ENCODE peak calls at places on chromosomes 1 and 21, in five cellular contexts. D, J, Y, T and F are unnamed samples.

GRCh38 chr1:111515291-111516007 is 12.0 kb upstream of the ADORA3 start:
- DNase-seq in D (no peak), J (peak; percentile 92), Y (peak; percentile 85), T (no peak), F (no peak)

GRCh38 chr1:20603473-20604464 is 14.9 kb downstream of the CDA start:
- DNase-seq in D (peak; percentile 68), J (no peak), Y (no peak), T (peak; percentile 82), F (peak; percentile 84)

GRCh38 chr1:181778630-181779285 is 282.8 kb downstream of the ZNF648 start:
- DNase-seq in D (no peak), J (no peak), Y (no peak), T (no peak), F (no peak)

GRCh38 chr1:202126426-202126825 is 3.7 kb downstream of the GPR37L1 start:
- DNase-seq in D (no peak), J (no peak), Y (no peak), T (no peak), F (no peak)

GRCh38 chr1:71882241-71883036 is 399.9 kb downstream of the NEGR1 start:
- DNase-seq in D (no peak), J (no peak), Y (no peak), T (no peak), F (no peak)

GRCh38 chr1:234408757-234409156 is 35.5 kb downstream of the COA6 start:
- DNase-seq in D (no peak), J (no peak), Y (no peak), T (no peak), F (no peak)

GRCh38 chr1:66380452-66381212 is 153.3 kb upstream of the SGIP1 start:
- DNase-seq in D (no peak), J (peak; percentile 44), Y (peak; percentile 66), T (no peak), F (no peak)

GRCh38 chr1:110160701-110161100 is 10.4 kb downstream of the SLC6A17 start:
- DNase-seq in D (no peak), J (no peak), Y (no peak), T (no peak), F (no peak)

GRCh38 chr1:47533176-47534039 is 95.6 kb downstream of the FOXD2 start:
- DNase-seq in D (peak; percentile 57), J (peak; percentile 84), Y (peak; percentile 73), T (peak; percentile 14), F (peak; percentile 10)

GRCh38 chr21:40166291-40166843 is 299.1 kb downstream of the PCP4 start:
- DNase-seq in D (no peak), J (no peak), Y (no peak), T (no peak), F (no peak)

GRCh38 chr1:33466159-33466558 is 6.3 kb upstream of the ZSCAN20 start:
- DNase-seq in D (no peak), J (peak; percentile 71), Y (no peak), T (no peak), F (no peak)

GRCh38 chr1:56773341-56774066 is 45.7 kb downstream of the FYB2 start:
- DNase-seq in D (no peak), J (no peak), Y (no peak), T (no peak), F (no peak)

GRCh38 chr1:225655509-225656258 is 2.8 kb upstream of the ENAH start:
- DNase-seq in D (peak; percentile 92), J (peak; percentile 65), Y (peak; percentile 73), T (peak; percentile 94), F (peak; percentile 98)

GRCh38 chr21:46323227-46323709 is 402 bp downstream of the C21orf58 start:
- DNase-seq in D (no peak), J (no peak), Y (no peak), T (no peak), F (no peak)

GRCh38 chr1:115134850-115135484 is 45.7 kb upstream of the TSPAN2 start:
- DNase-seq in D (peak; percentile 56), J (no peak), Y (peak; percentile 68), T (peak; percentile 49), F (peak; percentile 72)

GRCh38 chr1:91791103-91791502 is 94.8 kb downstream of the TGFBR3 start:
- DNase-seq in D (no peak), J (no peak), Y (no peak), T (no peak), F (no peak)

GRCh38 chr1:207910678-207911354 is at the start of gene CD34:
- DNase-seq in D (no peak), J (peak; percentile 92), Y (peak; percentile 76), T (no peak), F (no peak)

GRCh38 chr1:181398544-181398943 is 84.8 kb upstream of the CACNA1E start:
- DNase-seq in D (no peak), J (no peak), Y (no peak), T (no peak), F (no peak)

GRCh38 chr1:202143768-202144509 is 598 bp downstream of the ARL8A start:
- DNase-seq in D (no peak), J (peak; percentile 87), Y (peak; percentile 75), T (no peak), F (no peak)

GRCh38 chr1:109914587-109915240 is 4.1 kb downstream of the CSF1 start:
- DNase-seq in D (peak; percentile 74), J (peak; percentile 69), Y (no peak), T (peak; percentile 83), F (no peak)

GRCh38 chr1:175222296-175222938 is 29.8 kb upstream of the KIAA0040 start:
- DNase-seq in D (no peak), J (no peak), Y (no peak), T (no peak), F (no peak)

GRCh38 chr1:104991702-104992101 is 1242.0 kb downstream of the AMY1C start:
- DNase-seq in D (no peak), J (no peak), Y (no peak), T (no peak), F (no peak)

GRCh38 chr1:88061106-88061829 is 622.8 kb upstream of the PKN2 start:
- DNase-seq in D (peak; percentile 33), J (peak; percentile 63), Y (peak; percentile 61), T (peak; percentile 39), F (no peak)

GRCh38 chr1:186643600-186643999 is 36.6 kb downstream of the PTGS2 start:
- DNase-seq in D (no peak), J (no peak), Y (no peak), T (peak; percentile 4), F (no peak)

GRCh38 chr1:245235156-245235555 is 80.4 kb downstream of the KIF26B start:
- DNase-seq in D (no peak), J (no peak), Y (no peak), T (no peak), F (no peak)

GRCh38 chr1:55586771-55587170 is 371.6 kb upstream of the USP24 start:
- DNase-seq in D (no peak), J (no peak), Y (no peak), T (no peak), F (no peak)
- H3K4me3 ChIP-seq in D (no peak overlapping the region), J (no peak overlapping the region), Y (no peak overlapping the region), T (no peak overlapping the region), F (no peak overlapping the region)

GRCh38 chr1:27937524-27937836 is 2.7 kb downstream of the SMPDL3B start:
- DNase-seq in D (no peak), J (no peak), Y (no peak), T (no peak), F (no peak)

GRCh38 chr1:27934818-27935549 is at the start of gene SMPDL3B:
- DNase-seq in D (no peak), J (no peak), Y (no peak), T (no peak), F (no peak)

GRCh38 chr1:27938488-27938887 is 3.7 kb downstream of the SMPDL3B start:
- DNase-seq in D (no peak), J (no peak), Y (no peak), T (no peak), F (no peak)

GRCh38 chr1:27936370-27936769 is 1.6 kb downstream of the SMPDL3B start:
- DNase-seq in D (no peak), J (no peak), Y (no peak), T (no peak), F (no peak)

DNA sequence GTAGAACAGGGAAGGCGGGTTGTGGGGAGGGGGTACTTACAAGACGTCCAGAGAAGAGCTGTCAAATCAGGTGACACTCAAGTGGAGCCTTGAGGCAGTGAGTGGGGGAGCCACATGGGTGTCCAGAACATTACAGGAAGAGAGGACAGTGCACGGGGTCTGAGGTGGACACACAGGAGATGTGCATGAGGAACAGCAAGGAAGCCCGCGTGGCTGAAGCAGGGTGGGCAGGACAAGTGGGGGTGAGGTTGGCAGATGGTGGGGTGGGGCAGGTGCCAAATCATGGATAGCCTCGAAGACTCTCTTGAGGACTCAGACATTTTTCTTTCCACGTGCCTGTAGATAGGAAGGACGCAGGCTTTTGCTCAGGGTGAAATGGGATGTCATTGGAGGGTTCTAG is 921 bp downstream of the SMPDL3B start:
- DNase-seq in D (no peak), J (no peak), Y (no peak), T (no peak), F (no peak)
- H3K4me3 ChIP-seq in D (no peak overlapping the region), J (no peak overlapping the region), Y (no peak overlapping the region), T (no peak overlapping the region), F (no peak overlapping the region)

GRCh38 chr1:99650021-99650420 is 4.1 kb downstream of the PALMD start:
- DNase-seq in D (no peak), J (no peak), Y (no peak), T (no peak), F (no peak)
- H3K4me3 ChIP-seq in D (no peak overlapping the region), J (peak overlapping the region; percentile 33), Y (no peak overlapping the region), T (no peak overlapping the region), F (no peak overlapping the region)

GRCh38 chr1:93620841-93621210 is 60.8 kb downstream of the BCAR3 start:
- DNase-seq in D (no peak), J (no peak), Y (no peak), T (no peak), F (no peak)

GRCh38 chr1:93617670-93618488 is 63.8 kb downstream of the BCAR3 start:
- DNase-seq in D (no peak), J (no peak), Y (peak; percentile 45), T (no peak), F (no peak)

GRCh38 chr1:93621246-93621645 is 60.4 kb downstream of the BCAR3 start:
- DNase-seq in D (no peak), J (no peak), Y (no peak), T (no peak), F (no peak)

GRCh38 chr1:93619507-93620168 is 62.0 kb downstream of the BCAR3 start:
- DNase-seq in D (no peak), J (no peak), Y (no peak), T (no peak), F (no peak)

DNA sequence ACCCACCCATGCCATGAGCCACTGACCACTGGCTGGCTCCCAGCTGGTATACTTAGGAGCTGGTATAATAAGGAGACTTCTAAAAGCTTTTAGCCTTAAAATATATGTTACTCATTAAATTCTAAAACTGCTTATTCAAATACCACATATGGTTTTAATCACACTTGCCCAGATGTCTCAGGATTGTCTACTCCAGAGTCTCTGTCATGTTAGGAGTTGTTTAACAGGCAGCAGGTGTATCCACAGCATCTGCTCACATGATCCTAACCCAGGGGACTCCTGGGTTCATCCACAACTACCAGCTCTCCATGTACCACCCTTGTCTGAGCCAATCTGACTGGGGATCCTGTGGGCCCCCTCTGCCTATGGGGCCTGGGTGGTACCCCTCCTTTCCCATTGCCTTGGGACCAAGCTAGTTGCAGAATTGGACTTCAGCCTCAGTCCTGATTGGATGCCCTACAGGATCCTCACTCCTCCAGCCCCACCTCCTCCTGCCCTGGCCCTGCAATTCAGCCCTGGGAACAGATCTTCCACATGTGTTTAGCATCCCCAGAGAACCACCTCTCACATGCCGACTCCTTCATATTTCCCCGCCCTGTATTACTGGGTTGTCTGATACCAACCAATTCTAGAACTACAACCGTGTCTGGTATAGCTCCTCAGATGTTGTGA is 61.3 kb downstream of the BCAR3 start:
- DNase-seq in D (no peak), J (no peak), Y (no peak), T (no peak), F (no peak)
- H3K4me3 ChIP-seq in D (no peak overlapping the region), J (no peak overlapping the region), Y (no peak overlapping the region), T (no peak overlapping the region), F (no peak overlapping the region)

GRCh38 chr1:211606327-211606913 is 27.5 kb upstream of the SLC30A1 start:
- DNase-seq in D (no peak), J (peak; percentile 41), Y (no peak), T (no peak), F (no peak)
- H3K4me3 ChIP-seq in D (no peak overlapping the region), J (no peak overlapping the region), Y (no peak overlapping the region), T (no peak overlapping the region), F (no peak overlapping the region)